ENCODE peak calls at places on chromosome X, in four cellular contexts. S is Right ventricle myocardium superior, M is neural crest cell, P is foreskin fibroblast. Q is an unnamed sample.
A peak's percentile ranks its signal among the peaks of the same experiment; 100 is the strongest.

GRCh38 chrX:151714367-151714766 is 1.5 kb upstream of the FATE1 start:
- DNase-seq in S (no peak), M (no peak), P (no peak), Q (peak; percentile 41)

GRCh38 chrX:118540342-118540741 is 44.7 kb downstream of the DOCK11 start:
- DNase-seq in S (no peak), M (no peak), P (no peak), Q (no peak)

GRCh38 chrX:33133320-33133719 is 78.0 kb downstream of the DMD start:
- DNase-seq in S (no peak), M (no peak), P (no peak), Q (no peak)

GRCh38 chrX:68832101-68832416 is 3.2 kb downstream of the EFNB1 start:
- DNase-seq in S (peak; percentile 58), M (no peak), P (peak; percentile 88), Q (peak; percentile 64)

GRCh38 chrX:37905436-37906147 is 58.2 kb upstream of the DYNLT3 start:
- DNase-seq in S (no peak), M (peak; percentile 4), P (peak; percentile 40), Q (peak; percentile 35)

GRCh38 chrX:36950495-36951253 is 57.5 kb upstream of the FAM47C start:
- DNase-seq in S (no peak), M (no peak), P (no peak), Q (no peak)

GRCh38 chrX:30196322-30196721 is 19.0 kb upstream of the MAGEB2 start:
- DNase-seq in S (no peak), M (no peak), P (no peak), Q (no peak)

GRCh38 chrX:139538907-139539593 is 8.5 kb downstream of the F9 start:
- DNase-seq in S (no peak), M (no peak), P (no peak), Q (no peak)

GRCh38 chrX:109740076-109740809 is 7.2 kb upstream of the ACSL4 start:
- DNase-seq in S (no peak), M (no peak), P (peak; percentile 64), Q (no peak)

GRCh38 chrX:149825424-149825823 is 43.7 kb downstream of the MAGEA9 start:
- DNase-seq in S (no peak), M (peak; percentile 26), P (peak; percentile 1), Q (peak; percentile 35)

GRCh38 chrX:118975831-118976598 is 1.6 kb downstream of the LONRF3 start:
- DNase-seq in S (peak; percentile 85), M (no peak), P (peak; percentile 56), Q (peak; percentile 76)

GRCh38 chrX:58025979-58026378 is 115.7 kb upstream of the ZXDA start:
- DNase-seq in S (no peak), M (no peak), P (peak; percentile 8), Q (peak; percentile 50)

GRCh38 chrX:13013353-13014110 is 30.9 kb downstream of the FAM9C start:
- DNase-seq in S (no peak), M (no peak), P (no peak), Q (peak; percentile 68)

GRCh38 chrX:129641941-129642340 is 12.8 kb downstream of the APLN start:
- DNase-seq in S (no peak), M (no peak), P (peak; percentile 28), Q (peak; percentile 51)

GRCh38 chrX:989959-990510 is 222.4 kb downstream of the CRLF2 start:
- DNase-seq in S (no peak), M (peak; percentile 23), P (peak; percentile 97), Q (peak; percentile 50)

GRCh38 chrX:40132751-40133150 is 35.0 kb upstream of the BCOR start:
- DNase-seq in S (peak; percentile 66), M (no peak), P (peak; percentile 65), Q (no peak)

GRCh38 chrX:18390941-18391538 is 34.4 kb upstream of the CDKL5 start:
- DNase-seq in S (peak; percentile 69), M (peak; percentile 67), P (peak; percentile 65), Q (peak; percentile 70)

GRCh38 chrX:13742397-13743176 is 8.0 kb downstream of the OFD1 start:
- DNase-seq in S (no peak), M (no peak), P (no peak), Q (no peak)

GRCh38 chrX:124791492-124792095 is 445.2 kb downstream of the SH2D1A start:
- DNase-seq in S (no peak), M (no peak), P (no peak), Q (no peak)

GRCh38 chrX:126836195-126836594 is 16.7 kb downstream of the PRR32 start:
- DNase-seq in S (no peak), M (no peak), P (no peak), Q (no peak)